ENCODE peak calls at places on chromosome 19, in four cellular contexts. J, M, T and K are unnamed samples.
A peak's percentile ranks its signal among the peaks of the same experiment; 100 is the strongest.

GRCh38 chr19:5002143-5002542 is 33.2 kb downstream of the KDM4B start:
- DNase-seq in T (no peak), J (no peak), M (peak; percentile 84), K (no peak)

GRCh38 chr19:4575267-4575793 is 15.8 kb upstream of the SEMA6B start:
- DNase-seq in T (peak; percentile 36), M (peak; percentile 70), J (peak; percentile 74), K (no peak)

GRCh38 chr19:10431943-10432735 is 11.8 kb downstream of the PDE4A start:
- DNase-seq in M (no peak), J (peak; percentile 88), T (peak; percentile 73), K (peak; percentile 73)

GRCh38 chr19:45058622-45059159 is 17.6 kb downstream of the ZNF296 start:
- DNase-seq in J (peak; percentile 50), T (no peak), M (no peak), K (no peak)

GRCh38 chr19:41192574-41193419 is at the start of gene CYP2S1:
- DNase-seq in M (no peak), J (peak; percentile 94), T (peak; percentile 89), K (no peak)

GRCh38 chr19:40807147-40808020 is 8.4 kb downstream of the EGLN2 start:
- DNase-seq in M (peak; percentile 49), J (peak; percentile 37), T (peak; percentile 51), K (no peak)

GRCh38 chr19:9645466-9645865 is 24.4 kb upstream of the ZNF561 start:
- DNase-seq in M (no peak), J (no peak), T (no peak), K (peak; percentile 51)

GRCh38 chr19:2229103-2230028 is 6.8 kb downstream of the PLEKHJ1 start:
- DNase-seq in T (no peak), M (no peak), J (no peak), K (no peak)

GRCh38 chr19:45016388-45017314 is 15.4 kb downstream of the RELB start:
- DNase-seq in M (peak; percentile 78), J (peak; percentile 71), T (peak; percentile 79), K (peak; percentile 94)

GRCh38 chr19:29413435-29413834 is 112.4 kb upstream of the VSTM2B start:
- DNase-seq in M (no peak), T (no peak), J (no peak), K (no peak)

GRCh38 chr19:28960986-28961705 is 251.8 kb downstream of the UQCRFS1 start:
- DNase-seq in M (no peak), T (no peak), J (no peak), K (no peak)

GRCh38 chr19:49145485-49146407 is 9.4 kb downstream of the HRC start:
- DNase-seq in T (peak; percentile 98), J (peak; percentile 78), M (peak; percentile 48), K (peak; percentile 97)
- H2AFZ ChIP-seq in T (peak overlapping the region; percentile 81), J (peak overlapping the region; percentile 86), M (peak overlapping the region; percentile 88), K (peak overlapping the region; percentile 84)

GRCh38 chr19:50659318-50660082 is 10.3 kb downstream of the C19orf81 start:
- DNase-seq in T (peak; percentile 72), J (no peak), M (no peak), K (no peak)

GRCh38 chr19:50654882-50655281 is 5.6 kb downstream of the C19orf81 start:
- DNase-seq in J (no peak), M (peak; percentile 8), T (no peak), K (no peak)

GRCh38 chr19:50658438-50659317 is 9.4 kb downstream of the C19orf81 start:
- DNase-seq in T (peak; percentile 94), M (no peak), J (peak; percentile 98), K (no peak)

GRCh38 chr19:50657672-50658437 is 8.6 kb downstream of the C19orf81 start:
- DNase-seq in J (peak; percentile 97), T (peak; percentile 99), M (peak; percentile 44), K (peak; percentile 97)

DNA sequence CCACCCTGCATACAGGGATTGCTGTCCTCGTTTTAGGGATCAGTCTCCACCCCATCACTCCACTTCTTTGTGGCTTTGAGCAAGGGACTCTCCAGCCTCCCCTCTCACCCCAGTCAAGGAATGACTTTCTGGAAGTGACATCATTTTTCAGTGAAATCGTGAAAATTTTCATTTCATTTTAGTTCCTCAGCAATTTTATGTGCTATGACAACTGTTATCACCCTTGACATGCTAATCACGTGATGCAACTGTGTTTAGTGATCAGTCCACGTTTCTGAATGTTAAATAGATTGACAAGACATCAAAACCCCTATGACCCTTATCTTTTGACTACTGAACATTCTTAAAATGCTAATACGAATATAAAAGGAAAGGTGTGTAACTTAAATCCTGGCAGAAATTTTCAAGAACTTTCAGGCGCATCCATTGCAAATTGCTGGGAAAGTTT is 8.0 kb downstream of the C19orf81 start:
- DNase-seq in T (no peak), M (no peak), J (peak; percentile 44), K (no peak)
- H2AFZ ChIP-seq in T (no peak overlapping the region), M (no peak overlapping the region), J (peak overlapping the region; percentile 61), K (no peak overlapping the region)

GRCh38 chr19:17946965-17947784 is 14.4 kb downstream of the CCDC124 start:
- DNase-seq in T (no peak), J (no peak), M (peak; percentile 13), K (no peak)
- H2AFZ ChIP-seq in T (peak overlapping the region; percentile 80), J (peak overlapping the region; percentile 75), M (peak overlapping the region; percentile 19), K (peak overlapping the region; percentile 100)

GRCh38 chr19:33292595-33293254 is 9.6 kb downstream of the CEBPA start:
- DNase-seq in J (no peak), T (no peak), M (no peak), K (no peak)

GRCh38 chr19:33290956-33291622 is 11.2 kb downstream of the CEBPA start:
- DNase-seq in J (no peak), T (no peak), M (no peak), K (no peak)

GRCh38 chr19:33294058-33294798 is 8.1 kb downstream of the CEBPA start:
- DNase-seq in T (no peak), M (no peak), J (no peak), K (no peak)

GRCh38 chr19:33291623-33292534 is 10.5 kb downstream of the CEBPA start:
- DNase-seq in T (no peak), M (no peak), J (no peak), K (no peak)

GRCh38 chr19:33293255-33294057 is 8.9 kb downstream of the CEBPA start:
- DNase-seq in M (peak; percentile 93), T (no peak), J (peak; percentile 31), K (no peak)
- H2AFZ ChIP-seq in M (peak overlapping the region; percentile 47), T (no peak overlapping the region), J (peak overlapping the region; percentile 9), K (no peak overlapping the region)

GRCh38 chr19:49190781-49191180 is 33.2 kb downstream of the TRPM4 start:
- DNase-seq in J (peak; percentile 3), M (no peak), T (no peak), K (no peak)
- H2AFZ ChIP-seq in J (no peak overlapping the region), M (no peak overlapping the region), T (no peak overlapping the region), K (no peak overlapping the region)

GRCh38 chr19:56525214-56525860 is 13.4 kb upstream of the ZFP28 start:
- DNase-seq in T (no peak), M (no peak), J (no peak), K (no peak)
- H2AFZ ChIP-seq in T (no peak overlapping the region), M (no peak overlapping the region), J (no peak overlapping the region), K (no peak overlapping the region)

DNA sequence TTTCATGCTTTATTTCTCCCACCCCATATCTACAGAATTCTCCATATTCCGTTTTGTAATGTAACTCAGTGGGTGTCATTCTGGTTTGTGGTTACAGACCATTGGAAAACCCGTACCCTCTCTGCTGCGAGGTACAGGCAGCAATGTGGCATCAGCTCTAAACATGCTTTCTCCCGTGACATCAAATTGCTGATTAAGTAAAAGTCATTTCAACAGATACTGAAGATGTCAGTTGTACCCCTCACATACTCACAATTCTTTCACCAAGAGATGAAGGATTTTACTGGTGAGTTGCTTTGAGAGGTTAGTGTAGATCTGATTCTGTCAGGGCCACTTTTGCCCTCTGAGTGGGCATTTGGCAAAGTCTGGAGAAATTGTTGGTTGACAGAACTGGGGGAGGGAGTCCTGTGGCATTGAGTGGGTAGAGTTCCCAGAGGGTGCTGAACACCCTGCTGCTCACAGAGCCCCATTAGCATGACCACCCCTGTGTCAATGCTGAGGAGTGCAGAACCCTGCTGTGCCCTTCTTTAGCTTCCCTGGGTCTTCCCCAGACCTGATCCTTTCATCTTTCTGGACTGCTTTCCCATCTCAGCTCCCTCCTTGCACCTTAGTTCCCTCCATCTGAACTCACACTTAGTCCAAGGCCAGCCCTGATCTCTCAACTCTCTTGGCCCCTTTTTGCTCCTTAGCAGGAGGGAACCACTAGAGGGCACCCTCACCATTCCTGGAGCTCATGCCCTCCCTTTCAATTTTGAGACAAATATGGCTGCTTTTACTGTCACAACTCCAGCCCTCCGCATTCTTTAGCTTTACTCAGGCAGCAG is 39.9 kb upstream of the CEACAM8 start:
- DNase-seq in M (peak; percentile 32), T (peak; percentile 2), J (peak; percentile 43), K (peak; percentile 85)
- H2AFZ ChIP-seq in M (no peak overlapping the region), T (no peak overlapping the region), J (no peak overlapping the region), K (no peak overlapping the region)

GRCh38 chr19:13102416-13102665 is 317 bp downstream of the LYL1 start:
- DNase-seq in J (no peak), M (no peak), T (no peak), K (peak; percentile 69)
- H2AFZ ChIP-seq in J (no peak overlapping the region), M (no peak overlapping the region), T (peak overlapping the region; percentile 90), K (no peak overlapping the region)